ENCODE peak calls at places on chromosome 22, in five cellular contexts. J is cardiac muscle cell, R is HFF-Myc, V is thoracic aorta, B is fibroblast of mammary gland. T is an unnamed sample.

GRCh38 chr22:24554316-24555159 is at the start of gene GUCD1:
- DNase-seq in J (peak), B (peak), R (no peak), V (no peak), T (peak)

GRCh38 chr22:48276933-48277867 is 1514.8 kb downstream of the TBC1D22A start:
- DNase-seq in R (no peak), V (no peak), B (no peak), J (no peak), T (no peak)

GRCh38 chr22:27542602-27543001 is 259.0 kb downstream of the MN1 start:
- DNase-seq in R (no peak), V (no peak), B (no peak), J (no peak), T (no peak)

GRCh38 chr22:43504068-43504467 is 92.3 kb downstream of the MPPED1 start:
- DNase-seq in B (no peak), J (no peak), V (no peak), R (no peak), T (no peak)

GRCh38 chr22:24592846-24593809 is at the start of gene LRRC75B:
- DNase-seq in B (peak), R (peak), J (peak), V (peak), T (peak)

GRCh38 chr22:23552573-23552972 is 27.5 kb downstream of the IGLL1 start:
- DNase-seq in B (no peak), J (no peak), V (no peak), R (no peak), T (no peak)

GRCh38 chr22:36470994-36471331 is 10.5 kb downstream of the TXN2 start:
- DNase-seq in R (no peak), B (peak), J (no peak), V (no peak), T (peak)

GRCh38 chr22:35313311-35314121 is 13.8 kb downstream of the TOM1 start:
- DNase-seq in B (peak), V (peak), R (no peak), J (peak), T (peak)

GRCh38 chr22:35319244-35319985 is 19.7 kb downstream of the TOM1 start:
- DNase-seq in V (no peak), B (no peak), R (no peak), J (no peak), T (no peak)

GRCh38 chr22:19717181-19717580 is 2.9 kb downstream of the SEPTIN5 start:
- DNase-seq in J (no peak), B (no peak), R (no peak), V (no peak), T (no peak)

GRCh38 chr22:19719055-19719482 is 4.3 kb upstream of the GP1BB start:
- DNase-seq in V (no peak), R (no peak), J (peak), B (no peak), T (no peak)

GRCh38 chr22:19717691-19718254 is 3.5 kb downstream of the SEPTIN5 start:
- DNase-seq in R (no peak), J (peak), B (peak), V (no peak), T (peak)

GRCh38 chr22:19719488-19720021 is 3.8 kb upstream of the GP1BB start:
- DNase-seq in B (no peak), R (no peak), J (no peak), V (no peak), T (no peak)

DNA sequence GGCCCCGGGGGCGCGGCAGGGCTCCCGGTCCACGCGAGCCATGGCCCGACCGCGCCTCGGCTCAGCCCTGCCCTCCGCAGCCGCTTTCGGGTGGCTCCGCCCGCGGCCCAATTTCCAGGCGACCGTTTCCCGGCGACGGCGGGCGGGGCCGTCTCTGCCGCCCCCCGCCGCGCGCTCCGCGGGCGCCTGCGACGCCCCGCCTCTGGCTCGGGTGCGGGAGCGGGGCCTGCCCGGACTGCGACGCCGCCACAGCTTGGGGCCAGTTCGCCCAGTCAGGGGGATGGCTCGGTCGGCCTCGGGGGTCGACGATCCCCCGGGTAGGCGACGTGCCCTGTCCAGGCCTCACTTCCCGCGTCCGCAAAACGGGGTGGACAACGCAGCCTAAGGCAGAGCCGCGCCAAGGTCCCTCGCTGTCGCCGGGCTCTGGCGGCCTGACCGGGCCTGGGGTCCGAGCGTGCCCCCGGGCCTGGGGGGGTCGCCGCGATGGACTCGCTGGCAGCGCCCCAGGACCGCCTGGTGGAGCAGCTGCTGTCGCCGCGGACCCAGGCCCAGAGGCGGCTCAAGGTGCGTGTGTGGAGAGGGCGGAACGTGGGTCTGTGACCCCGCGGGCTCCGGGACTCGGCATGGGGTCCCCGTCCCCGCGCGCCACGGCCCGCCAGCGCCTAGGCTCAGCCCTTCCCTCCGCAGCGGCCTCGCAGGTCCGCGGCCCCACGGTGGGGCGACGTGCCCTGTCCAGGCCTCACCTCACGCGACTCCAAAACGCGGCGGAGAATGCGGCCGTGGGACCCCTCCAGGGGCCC is 4.2 kb downstream of the SEPTIN5 start:
- DNase-seq in J (no peak), R (no peak), V (no peak), B (no peak), T (no peak)
- TF ChIP-seq CTCF in J (no peak), R (no peak), V (no peak), B (no peak), T (no peak)

GRCh38 chr22:42500836-42501179 is 18.8 kb downstream of the RRP7A start:
- DNase-seq in B (no peak), J (no peak), R (no peak), V (no peak), T (no peak)

GRCh38 chr22:42500164-42500835 is 19.3 kb downstream of the RRP7A start:
- DNase-seq in V (no peak), J (peak), R (no peak), B (peak), T (peak)
- H3K4me3 ChIP-seq in V (peak), J (no peak), R (peak), B (peak), T (peak)

GRCh38 chr22:32103648-32104326 is 55.3 kb downstream of the C22orf42 start:
- DNase-seq in R (peak), V (no peak), J (no peak), B (peak), T (peak)
- TF ChIP-seq CTCF in R (no peak), V (no peak), J (no peak), B (peak), T (peak)

GRCh38 chr22:45768490-45768889 is 96.9 kb downstream of the ATXN10 start:
- DNase-seq in J (no peak), R (no peak), V (no peak), B (no peak), T (no peak)
- H3K4me3 ChIP-seq in J (no peak), R (no peak), V (no peak), B (no peak), T (no peak)

DNA sequence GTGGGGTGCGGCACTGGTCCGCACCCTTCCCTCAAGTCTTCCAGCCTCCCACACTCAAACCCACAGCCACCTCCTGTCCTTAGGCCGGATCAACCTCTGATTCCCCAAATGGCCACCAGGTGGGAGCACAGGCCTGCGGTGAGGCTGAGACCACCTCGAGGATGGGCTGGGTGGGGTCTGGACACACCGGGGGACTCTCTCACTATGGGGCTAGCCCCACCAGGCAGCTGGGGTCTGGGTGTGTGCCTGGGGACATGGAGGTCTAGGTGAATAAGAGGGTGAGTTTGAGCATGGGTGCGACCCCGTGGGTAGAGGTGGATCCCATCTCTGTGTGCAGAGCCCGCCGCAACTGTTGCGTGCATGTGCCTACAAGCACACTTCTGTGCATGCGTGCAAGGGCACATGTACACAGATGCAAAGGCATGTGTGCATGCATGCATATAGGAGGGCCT is 32.6 kb downstream of the MYO18B start:
- DNase-seq in V (no peak), B (no peak), J (no peak), R (no peak), T (no peak)
- TF ChIP-seq CTCF in V (no peak), B (peak), J (peak), R (peak), T (peak)

DNA sequence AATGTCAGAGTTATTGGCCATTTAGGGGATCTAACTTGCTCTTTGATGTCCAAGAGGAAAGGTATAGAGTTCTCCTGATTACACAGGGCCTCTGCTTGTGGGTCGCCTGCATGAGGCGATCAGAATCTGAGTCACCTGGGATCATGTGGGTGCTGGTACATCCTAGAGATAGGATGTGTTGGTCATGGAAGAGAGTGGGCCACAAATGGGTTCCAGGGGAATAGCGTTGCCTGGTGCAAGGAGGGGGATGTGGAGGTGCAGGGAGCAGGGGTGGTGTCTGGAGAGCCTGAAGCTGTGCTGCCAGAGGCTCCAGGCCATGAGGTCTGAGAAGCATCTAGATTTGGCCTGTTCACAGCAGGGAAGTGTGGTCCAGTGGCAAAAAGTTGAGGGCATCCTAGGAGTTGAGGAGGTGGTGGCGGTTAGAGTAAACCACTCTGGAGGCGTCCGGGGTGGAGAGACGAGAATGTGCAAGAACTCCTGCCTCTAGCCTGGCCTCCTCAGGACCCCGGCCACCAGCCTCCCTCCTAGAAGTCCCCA is 92.8 kb downstream of the MED15 start:
- DNase-seq in J (no peak), V (no peak), B (no peak), R (no peak), T (no peak)
- H3K4me3 ChIP-seq in J (no peak), V (no peak), B (no peak), R (no peak), T (no peak)

GRCh38 chr22:50705851-50706351 is 32.1 kb upstream of the ACR start:
- DNase-seq in B (no peak), J (no peak), V (no peak), R (no peak), T (no peak)
- TF ChIP-seq CTCF in B (no peak), J (no peak), V (no peak), R (no peak), T (no peak)

DNA sequence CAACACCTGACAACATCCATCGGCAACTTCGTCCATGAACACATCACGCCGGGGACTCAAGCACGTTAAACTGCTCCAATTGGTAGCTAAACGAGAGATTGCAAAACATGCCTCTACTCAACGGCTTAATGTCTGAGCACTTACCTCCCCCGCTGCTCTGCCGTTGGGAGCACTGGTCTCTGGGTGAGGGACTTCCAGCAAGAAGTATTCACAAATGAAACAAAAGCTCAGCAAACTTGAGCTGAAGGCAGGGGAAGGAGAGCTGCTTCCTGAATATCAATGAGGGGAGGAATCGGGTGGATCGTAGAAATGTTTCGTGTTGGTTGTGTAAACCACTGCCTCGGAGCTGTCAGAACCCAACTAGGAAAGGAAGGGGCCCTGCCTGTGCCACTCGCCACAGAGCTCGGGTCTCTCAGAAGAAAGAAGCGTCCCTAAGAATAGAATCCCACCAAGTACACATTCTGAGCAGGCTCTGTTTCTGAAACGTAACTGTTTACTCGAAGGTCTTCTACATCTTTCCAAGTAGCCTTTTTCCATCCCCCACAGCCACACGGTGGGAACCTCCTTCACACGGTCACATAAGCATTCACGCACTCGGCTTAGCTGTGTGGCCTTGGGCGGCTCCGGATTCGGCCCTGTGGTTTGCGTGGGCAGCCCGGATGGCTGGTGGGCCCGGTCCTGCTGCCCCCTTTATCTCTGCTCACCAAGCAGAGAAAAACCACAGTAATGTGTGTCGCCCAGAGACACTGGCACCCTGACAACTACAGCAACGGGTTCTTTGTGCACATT is at the start of gene MLC1:
- DNase-seq in J (no peak), V (no peak), R (no peak), B (no peak), T (no peak)
- H3K4me3 ChIP-seq in J (no peak), V (no peak), R (no peak), B (no peak), T (no peak)

DNA sequence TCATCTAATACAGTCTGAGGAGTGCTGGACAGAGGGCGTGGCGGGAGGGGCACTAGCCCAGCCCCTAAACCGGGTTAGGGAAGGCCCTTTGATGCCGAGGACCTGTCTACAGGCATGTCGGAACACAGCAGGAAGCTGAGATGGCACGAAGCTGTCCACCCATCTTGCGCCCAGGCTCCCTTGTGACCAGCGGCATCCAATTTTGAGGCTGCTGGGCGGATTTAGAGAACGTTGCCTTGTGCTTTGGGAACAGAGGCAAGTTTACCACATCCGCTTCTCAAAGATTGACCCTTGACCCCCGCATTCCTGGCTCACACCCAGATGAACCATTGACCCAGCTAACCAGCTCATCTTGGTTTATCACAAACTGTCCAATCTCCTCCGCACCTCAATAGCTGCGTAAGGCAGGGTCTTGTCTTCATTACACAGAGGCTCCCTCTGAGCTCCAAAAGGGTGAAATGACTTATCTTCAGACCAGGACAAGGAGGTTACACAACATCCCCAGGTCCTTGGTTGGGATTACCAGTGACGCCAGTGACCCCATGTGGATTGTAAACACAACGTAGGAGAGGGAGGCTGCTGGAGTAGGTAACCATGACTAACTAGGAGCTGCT is 4.5 kb downstream of the FAM83F start:
- DNase-seq in B (peak), J (no peak), V (no peak), R (no peak), T (peak)
- TF ChIP-seq CTCF in B (no peak), J (peak), V (no peak), R (no peak), T (no peak)